ENCODE peak calls at places on chromosomes 16 and 17, in nine cellular contexts. One of them, this sample, is unnamed.

GRCh38 chr17:37711113-37711512 is 33.7 kb downstream of the HNF1B start:
- DNase-seq in Panc1: no peak
- DNase-seq in GM23338: no peak
- DNase-seq in transverse colon: no peak
- DNase-seq in ovary: no peak
- DNase-seq in colonic mucosa: no peak
- DNase-seq in uterus: no peak
- DNase-seq in gastrocnemius medialis: no peak
- DNase-seq in lower lobe of right lung: no peak
- DNase-seq in this sample: no peak

GRCh38 chr16:48531011-48531962 is 78.7 kb downstream of the N4BP1 start:
- DNase-seq in transverse colon: no peak
- DNase-seq in gastrocnemius medialis: no peak
- DNase-seq in ovary: no peak
- DNase-seq in Panc1: no peak
- DNase-seq in uterus: peak
- DNase-seq in GM23338: no peak
- DNase-seq in colonic mucosa: no peak
- DNase-seq in lower lobe of right lung: no peak
- DNase-seq in this sample: no peak

GRCh38 chr17:57406131-57406980 is 150.0 kb downstream of the MSI2 start:
- DNase-seq in Panc1: no peak
- DNase-seq in gastrocnemius medialis: no peak
- DNase-seq in uterus: no peak
- DNase-seq in ovary: no peak
- DNase-seq in GM23338: peak
- DNase-seq in lower lobe of right lung: no peak
- DNase-seq in colonic mucosa: peak
- DNase-seq in transverse colon: no peak
- DNase-seq in this sample: peak

GRCh38 chr17:50177476-50177875 is 11.7 kb downstream of the SGCA start:
- DNase-seq in colonic mucosa: no peak
- DNase-seq in GM23338: no peak
- DNase-seq in uterus: no peak
- DNase-seq in lower lobe of right lung: no peak
- DNase-seq in gastrocnemius medialis: no peak
- DNase-seq in ovary: no peak
- DNase-seq in Panc1: no peak
- DNase-seq in transverse colon: no peak
- DNase-seq in this sample: no peak

GRCh38 chr17:42674755-42675347 is 1.9 kb downstream of the PLEKHH3 start:
- DNase-seq in ovary: no peak
- DNase-seq in transverse colon: peak
- DNase-seq in Panc1: no peak
- DNase-seq in uterus: no peak
- DNase-seq in lower lobe of right lung: no peak
- DNase-seq in colonic mucosa: no peak
- DNase-seq in GM23338: peak
- DNase-seq in gastrocnemius medialis: peak
- DNase-seq in this sample: peak

GRCh38 chr16:68993885-68994284 is 111.6 kb upstream of the HAS3 start:
- DNase-seq in transverse colon: no peak
- DNase-seq in ovary: no peak
- DNase-seq in colonic mucosa: no peak
- DNase-seq in lower lobe of right lung: no peak
- DNase-seq in uterus: no peak
- DNase-seq in gastrocnemius medialis: no peak
- DNase-seq in GM23338: no peak
- DNase-seq in Panc1: no peak
- DNase-seq in this sample: no peak

GRCh38 chr17:50908860-50909764 is 43.0 kb upstream of the TOB1 start:
- DNase-seq in ovary: no peak
- DNase-seq in gastrocnemius medialis: peak
- DNase-seq in uterus: no peak
- DNase-seq in lower lobe of right lung: peak
- DNase-seq in colonic mucosa: no peak
- DNase-seq in Panc1: no peak
- DNase-seq in GM23338: peak
- DNase-seq in transverse colon: no peak
- DNase-seq in this sample: peak

GRCh38 chr17:7184091-7184488 is 4.9 kb upstream of the ASGR1 start:
- DNase-seq in uterus: no peak
- DNase-seq in ovary: no peak
- DNase-seq in GM23338: no peak
- DNase-seq in lower lobe of right lung: peak
- DNase-seq in gastrocnemius medialis: no peak
- DNase-seq in transverse colon: peak
- DNase-seq in colonic mucosa: peak
- DNase-seq in Panc1: no peak
- DNase-seq in this sample: peak

GRCh38 chr16:67120025-67120424 is 10.3 kb downstream of the PHAF1 start:
- DNase-seq in colonic mucosa: no peak
- DNase-seq in gastrocnemius medialis: no peak
- DNase-seq in lower lobe of right lung: no peak
- DNase-seq in ovary: no peak
- DNase-seq in GM23338: no peak
- DNase-seq in uterus: no peak
- DNase-seq in Panc1: no peak
- DNase-seq in transverse colon: no peak
- DNase-seq in this sample: no peak

GRCh38 chr16:3623642-3624041 is 12.2 kb upstream of the SLX4 start:
- DNase-seq in gastrocnemius medialis: no peak
- DNase-seq in colonic mucosa: no peak
- DNase-seq in transverse colon: no peak
- DNase-seq in uterus: no peak
- DNase-seq in ovary: no peak
- DNase-seq in GM23338: no peak
- DNase-seq in lower lobe of right lung: no peak
- DNase-seq in Panc1: no peak
- DNase-seq in this sample: no peak
- TF ChIP-seq CTCF in gastrocnemius medialis: no peak
- TF ChIP-seq CTCF in colonic mucosa: no peak
- TF ChIP-seq CTCF in transverse colon: no peak
- TF ChIP-seq CTCF in uterus: no peak
- TF ChIP-seq CTCF in ovary: no peak
- TF ChIP-seq CTCF in GM23338: no peak
- TF ChIP-seq CTCF in lower lobe of right lung: no peak
- TF ChIP-seq CTCF in Panc1: no peak
- TF ChIP-seq CTCF in this sample: no peak

GRCh38 chr16:56109205-56109604 is 82.1 kb upstream of the GNAO1 start:
- DNase-seq in gastrocnemius medialis: no peak
- DNase-seq in Panc1: no peak
- DNase-seq in uterus: no peak
- DNase-seq in transverse colon: no peak
- DNase-seq in ovary: no peak
- DNase-seq in GM23338: no peak
- DNase-seq in colonic mucosa: no peak
- DNase-seq in lower lobe of right lung: no peak
- DNase-seq in this sample: no peak

GRCh38 chr16:56107944-56108583 is 83.2 kb upstream of the GNAO1 start:
- DNase-seq in colonic mucosa: no peak
- DNase-seq in ovary: no peak
- DNase-seq in transverse colon: no peak
- DNase-seq in lower lobe of right lung: no peak
- DNase-seq in Panc1: no peak
- DNase-seq in gastrocnemius medialis: no peak
- DNase-seq in GM23338: no peak
- DNase-seq in uterus: no peak
- DNase-seq in this sample: no peak

GRCh38 chr16:56102159-56102798 is 89.0 kb upstream of the GNAO1 start:
- DNase-seq in transverse colon: peak
- DNase-seq in ovary: peak
- DNase-seq in gastrocnemius medialis: no peak
- DNase-seq in Panc1: no peak
- DNase-seq in GM23338: peak
- DNase-seq in lower lobe of right lung: no peak
- DNase-seq in uterus: peak
- DNase-seq in colonic mucosa: peak
- DNase-seq in this sample: no peak

GRCh38 chr16:56108724-56109123 is 82.6 kb upstream of the GNAO1 start:
- DNase-seq in ovary: no peak
- DNase-seq in uterus: no peak
- DNase-seq in Panc1: no peak
- DNase-seq in transverse colon: no peak
- DNase-seq in GM23338: no peak
- DNase-seq in colonic mucosa: no peak
- DNase-seq in lower lobe of right lung: no peak
- DNase-seq in gastrocnemius medialis: no peak
- DNase-seq in this sample: no peak

DNA sequence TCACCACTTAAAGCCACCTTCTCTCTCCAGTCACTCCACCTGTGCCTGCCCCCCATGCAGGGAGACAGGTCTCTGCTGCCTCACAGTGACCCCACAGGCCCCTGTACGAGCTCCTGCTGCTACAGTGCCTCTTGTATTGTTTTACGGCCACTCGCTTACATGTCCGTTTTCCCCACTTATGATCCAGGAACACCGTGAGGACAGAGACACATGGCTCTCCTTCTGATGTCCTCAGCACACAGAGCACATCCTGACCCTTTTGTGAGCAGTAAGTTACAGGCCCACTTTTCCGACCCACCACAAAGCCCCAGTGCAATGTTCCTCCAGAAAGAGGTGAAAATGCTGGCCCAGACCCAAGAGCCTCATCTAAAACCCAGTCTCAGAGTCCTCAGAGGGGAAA is 84.8 kb upstream of the GNAO1 start:
- DNase-seq in colonic mucosa: no peak
- DNase-seq in lower lobe of right lung: no peak
- DNase-seq in uterus: no peak
- DNase-seq in Panc1: no peak
- DNase-seq in transverse colon: no peak
- DNase-seq in GM23338: no peak
- DNase-seq in ovary: no peak
- DNase-seq in gastrocnemius medialis: no peak
- DNase-seq in this sample: no peak
- H3K27ac ChIP-seq in colonic mucosa: no peak
- H3K27ac ChIP-seq in lower lobe of right lung: no peak
- H3K27ac ChIP-seq in uterus: no peak
- H3K27ac ChIP-seq in Panc1: no peak
- H3K27ac ChIP-seq in transverse colon: no peak
- H3K27ac ChIP-seq in GM23338: no peak
- H3K27ac ChIP-seq in ovary: no peak
- H3K27ac ChIP-seq in gastrocnemius medialis: no peak
- H3K27ac ChIP-seq in this sample: no peak

GRCh38 chr16:85612801-85613608 is at the start of gene GSE1:
- DNase-seq in uterus: peak
- DNase-seq in transverse colon: peak
- DNase-seq in GM23338: peak
- DNase-seq in ovary: peak
- DNase-seq in gastrocnemius medialis: peak
- DNase-seq in Panc1: no peak
- DNase-seq in lower lobe of right lung: peak
- DNase-seq in colonic mucosa: peak
- DNase-seq in this sample: peak
- TF ChIP-seq CTCF in uterus: no peak
- TF ChIP-seq CTCF in transverse colon: no peak
- TF ChIP-seq CTCF in GM23338: no peak
- TF ChIP-seq CTCF in ovary: no peak
- TF ChIP-seq CTCF in gastrocnemius medialis: no peak
- TF ChIP-seq CTCF in Panc1: no peak
- TF ChIP-seq CTCF in lower lobe of right lung: no peak
- TF ChIP-seq CTCF in colonic mucosa: no peak
- TF ChIP-seq CTCF in this sample: no peak

DNA sequence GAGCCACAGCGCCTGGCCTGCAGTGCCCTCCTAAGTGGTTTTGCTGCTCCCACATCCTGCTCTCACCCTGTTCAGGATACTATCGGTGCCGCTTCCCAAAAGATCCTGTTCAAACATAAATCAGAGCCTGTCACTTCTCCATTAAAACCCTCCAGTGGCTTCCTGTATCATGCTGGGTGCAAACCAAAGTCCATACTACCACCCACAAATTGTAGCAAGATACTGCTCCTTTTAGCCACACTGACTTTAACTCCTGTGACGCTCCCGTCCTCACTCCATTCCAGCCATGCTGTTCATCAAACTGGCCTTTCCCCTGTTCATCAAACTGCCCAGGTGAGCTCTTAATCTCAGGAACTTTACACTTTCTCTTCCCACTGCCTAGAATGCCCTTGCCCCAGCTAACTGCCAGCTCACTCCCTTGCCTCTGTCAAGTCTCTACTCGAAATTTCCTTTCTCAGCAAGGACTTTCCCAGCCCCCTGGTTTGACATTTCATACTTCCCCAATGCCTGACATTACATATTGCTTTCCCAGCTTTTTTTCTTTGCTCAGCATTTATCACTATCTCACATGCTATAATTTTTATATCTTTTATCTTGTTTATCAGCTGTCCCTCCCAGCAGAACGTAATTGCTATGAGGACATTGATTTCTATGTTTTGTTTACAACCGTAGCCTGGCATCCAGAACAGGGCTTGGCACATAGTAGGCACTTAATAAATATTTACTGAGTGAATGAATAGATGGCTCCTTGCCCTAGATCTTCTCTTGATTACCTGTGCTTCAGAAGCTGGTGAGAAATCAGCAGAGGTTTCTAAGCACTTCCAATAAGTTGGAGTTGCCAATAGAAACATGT is 44.3 kb upstream of the SMURF2 start:
- DNase-seq in GM23338: no peak
- DNase-seq in gastrocnemius medialis: no peak
- DNase-seq in transverse colon: peak
- DNase-seq in lower lobe of right lung: no peak
- DNase-seq in colonic mucosa: peak
- DNase-seq in uterus: no peak
- DNase-seq in Panc1: no peak
- DNase-seq in ovary: no peak
- DNase-seq in this sample: peak
- H3K27ac ChIP-seq in GM23338: no peak
- H3K27ac ChIP-seq in gastrocnemius medialis: peak
- H3K27ac ChIP-seq in transverse colon: peak
- H3K27ac ChIP-seq in lower lobe of right lung: peak
- H3K27ac ChIP-seq in colonic mucosa: peak
- H3K27ac ChIP-seq in uterus: peak
- H3K27ac ChIP-seq in Panc1: peak
- H3K27ac ChIP-seq in ovary: no peak
- H3K27ac ChIP-seq in this sample: peak

DNA sequence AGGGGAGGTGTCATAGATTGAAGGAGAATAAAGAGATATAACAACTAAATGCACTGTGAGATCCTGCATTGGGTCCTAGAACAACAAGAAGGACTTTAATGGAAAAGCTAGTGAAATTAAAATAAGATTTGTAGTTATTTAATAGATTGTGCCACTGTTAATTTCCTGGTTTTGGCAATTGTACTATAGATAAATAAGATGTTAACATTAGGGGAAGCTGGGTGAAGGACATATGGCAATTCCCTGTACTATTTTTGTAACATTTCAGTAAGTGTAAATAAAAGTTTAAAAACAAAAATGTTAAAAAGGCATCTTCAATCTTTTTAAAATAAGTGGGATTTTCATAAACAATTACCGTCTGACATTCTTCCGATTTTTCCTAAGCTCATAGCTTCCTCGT is 258.4 kb upstream of the AXIN2 start:
- DNase-seq in Panc1: no peak
- DNase-seq in ovary: no peak
- DNase-seq in lower lobe of right lung: no peak
- DNase-seq in uterus: no peak
- DNase-seq in GM23338: no peak
- DNase-seq in transverse colon: no peak
- DNase-seq in colonic mucosa: no peak
- DNase-seq in gastrocnemius medialis: no peak
- DNase-seq in this sample: no peak
- TF ChIP-seq CTCF in Panc1: no peak
- TF ChIP-seq CTCF in ovary: no peak
- TF ChIP-seq CTCF in lower lobe of right lung: no peak
- TF ChIP-seq CTCF in uterus: no peak
- TF ChIP-seq CTCF in GM23338: no peak
- TF ChIP-seq CTCF in transverse colon: no peak
- TF ChIP-seq CTCF in colonic mucosa: no peak
- TF ChIP-seq CTCF in gastrocnemius medialis: no peak
- TF ChIP-seq CTCF in this sample: no peak

This sample was measured in prostate gland.